ENCODE peak calls at places on chromosomes 2 and 18, in five cellular contexts. D is heart left ventricle, N is epithelial cell of esophagus, U is fibroblast of lung, O is endothelial cell of umbilical vein. S is an unnamed sample.

GRCh38 chr2:233674995-233675394 is 3.3 kb downstream of the UGT1A9 start:
- DNase-seq in N (no peak), O (no peak), D (no peak), U (no peak), S (no peak)

GRCh38 chr2:5077479-5078089 is 614.6 kb upstream of the SOX11 start:
- DNase-seq in D (no peak), N (peak; percentile 13), O (no peak), U (peak; percentile 48), S (no peak)

GRCh38 chr2:160168878-160169277 is 31.2 kb downstream of the ITGB6 start:
- DNase-seq in O (no peak), N (no peak), U (no peak), D (no peak), S (no peak)

GRCh38 chr2:178819992-178820391 is 12.8 kb upstream of the TTN start:
- DNase-seq in O (peak; percentile 63), D (peak; percentile 40), U (no peak), N (no peak), S (peak; percentile 18)

GRCh38 chr18:12409466-12409865 is 1.7 kb downstream of the PRELID3A start:
- DNase-seq in N (no peak), U (no peak), D (no peak), O (no peak), S (peak; percentile 49)

GRCh38 chr2:167264380-167264779 is 376.1 kb downstream of the XIRP2 start:
- DNase-seq in O (peak; percentile 25), D (no peak), U (peak; percentile 38), N (peak; percentile 42), S (no peak)

GRCh38 chr2:71226391-71226964 is 425 bp downstream of the PAIP2B start:
- DNase-seq in D (peak; percentile 63), N (no peak), U (no peak), O (peak; percentile 5), S (no peak)

GRCh38 chr2:46978696-46979095 is 63.1 kb upstream of the MCFD2 start:
- DNase-seq in O (no peak), U (no peak), N (no peak), D (peak; percentile 4), S (no peak)

GRCh38 chr2:1422716-1423285 is 9.5 kb downstream of the TPO start:
- DNase-seq in D (no peak), U (no peak), O (no peak), N (no peak), S (no peak)

GRCh38 chr18:59052965-59053960 is 86.4 kb upstream of the SEC11C start:
- DNase-seq in O (no peak), U (no peak), N (no peak), D (no peak), S (peak; percentile 67)

GRCh38 chr2:24834733-24835395 is 41.6 kb downstream of the CENPO start:
- DNase-seq in D (no peak), N (no peak), U (no peak), O (no peak), S (no peak)

GRCh38 chr2:136909777-136910176 is 144.4 kb downstream of the THSD7B start:
- DNase-seq in U (no peak), N (peak; percentile 7), O (no peak), D (no peak), S (no peak)

GRCh38 chr2:173087793-173088493 is 12.3 kb downstream of the MAP3K20 start:
- DNase-seq in U (no peak), N (no peak), O (no peak), D (no peak), S (no peak)

GRCh38 chr2:128433911-128434550 is 115.4 kb upstream of the HS6ST1 start:
- DNase-seq in U (no peak), O (no peak), D (no peak), N (no peak), S (no peak)

GRCh38 chr2:227163445-227163997 is 484 bp downstream of the COL4A4 start:
- DNase-seq in D (peak; percentile 46), O (no peak), N (no peak), U (no peak), S (no peak)

GRCh38 chr2:16034151-16034974 is 94.0 kb downstream of the MYCN start:
- DNase-seq in O (no peak), N (no peak), D (no peak), U (no peak), S (no peak)

GRCh38 chr2:209314641-209315040 is 109.2 kb upstream of the MAP2 start:
- DNase-seq in D (no peak), N (peak; percentile 21), U (no peak), O (no peak), S (peak; percentile 13)

GRCh38 chr2:109436635-109437225 is 177.0 kb downstream of the SEPTIN10 start:
- DNase-seq in N (no peak), D (no peak), U (no peak), O (no peak), S (no peak)

GRCh38 chr2:112164876-112165275 is 26.7 kb downstream of the FBLN7 start:
- DNase-seq in N (no peak), O (no peak), D (no peak), U (no peak), S (no peak)

GRCh38 chr18:44341759-44342158 is 338.9 kb upstream of the SETBP1 start:
- DNase-seq in D (no peak), N (peak; percentile 96), O (no peak), U (no peak), S (peak; percentile 4)

GRCh38 chr2:140392824-140393223 is 1612.6 kb upstream of the NXPH2 start:
- DNase-seq in N (no peak), U (peak; percentile 18), D (no peak), O (no peak), S (no peak)

GRCh38 chr18:79460445-79461300 is 64.9 kb downstream of the NFATC1 start:
- DNase-seq in O (no peak), U (no peak), N (no peak), D (no peak), S (no peak)

GRCh38 chr2:120422761-120423160 is 76.8 kb downstream of the INHBB start:
- DNase-seq in U (no peak), D (no peak), N (no peak), O (no peak), S (no peak)

GRCh38 chr2:7098816-7099215 is 181.6 kb downstream of the RNF144A start:
- DNase-seq in N (no peak), O (no peak), D (no peak), U (no peak), S (no peak)

GRCh38 chr2:219959471-219959870 is 332.0 kb downstream of the SLC4A3 start:
- DNase-seq in N (peak; percentile 12), U (no peak), D (no peak), O (no peak), S (peak; percentile 59)

GRCh38 chr2:219951111-219951510 is 323.7 kb downstream of the SLC4A3 start:
- DNase-seq in D (no peak), N (no peak), O (no peak), U (no peak), S (no peak)

GRCh38 chr2:219958941-219959340 is 331.5 kb downstream of the SLC4A3 start:
- DNase-seq in N (no peak), O (no peak), U (no peak), D (no peak), S (no peak)

GRCh38 chr2:219957815-219958214 is 330.4 kb downstream of the SLC4A3 start:
- DNase-seq in O (no peak), D (no peak), N (no peak), U (no peak), S (peak; percentile 14)

DNA sequence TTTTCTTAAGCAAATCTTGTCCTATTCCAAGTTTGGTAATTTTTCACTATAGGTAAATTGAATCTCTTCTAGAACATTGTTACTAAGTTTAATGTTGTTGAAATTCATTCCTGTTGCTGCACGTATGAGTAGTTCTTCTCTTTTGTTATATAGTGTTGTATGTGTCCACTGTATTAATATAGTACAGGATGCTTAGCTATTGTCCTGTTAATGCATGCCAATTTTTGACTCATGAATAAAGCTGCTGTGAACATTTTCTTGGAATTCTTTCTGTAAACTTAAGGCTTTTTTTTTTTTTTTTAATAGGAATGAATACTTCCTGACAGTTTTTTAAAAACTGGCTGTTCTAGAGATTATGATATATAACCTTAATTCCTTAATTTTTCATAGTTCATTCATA is 326.9 kb downstream of the SLC4A3 start:
- DNase-seq in U (peak; percentile 48), O (no peak), D (no peak), N (no peak), S (peak; percentile 68)
- H3K4me3 ChIP-seq in U (no peak overlapping the region), O (no peak overlapping the region), D (no peak overlapping the region), N (no peak overlapping the region), S (no peak overlapping the region)

GRCh38 chr2:43218221-43218549 is 8.2 kb downstream of the ZFP36L2 start:
- DNase-seq in N (no peak), U (peak; percentile 53), D (no peak), O (no peak), S (no peak)

GRCh38 chr2:43215673-43216255 is 10.6 kb downstream of the ZFP36L2 start:
- DNase-seq in D (peak; percentile 52), N (no peak), U (no peak), O (no peak), S (no peak)

GRCh38 chr2:43216629-43217028 is 9.8 kb downstream of the ZFP36L2 start:
- DNase-seq in N (no peak), U (no peak), O (no peak), D (no peak), S (no peak)

GRCh38 chr2:43218550-43219382 is 7.6 kb downstream of the ZFP36L2 start:
- DNase-seq in O (peak; percentile 53), D (peak; percentile 75), N (peak; percentile 71), U (peak; percentile 21), S (no peak)

GRCh38 chr2:43217228-43218220 is 8.9 kb downstream of the ZFP36L2 start:
- DNase-seq in U (no peak), D (peak; percentile 49), O (no peak), N (peak; percentile 49), S (no peak)
- H3K4me3 ChIP-seq in U (no peak overlapping the region), D (peak overlapping the region; percentile 2), O (no peak overlapping the region), N (no peak overlapping the region), S (no peak overlapping the region)

GRCh38 chr2:86292571-86293515 is 44.6 kb downstream of the REEP1 start:
- DNase-seq in O (no peak), D (no peak), U (no peak), N (no peak), S (no peak)

GRCh38 chr2:86293612-86294011 is 43.8 kb downstream of the REEP1 start:
- DNase-seq in U (no peak), O (no peak), D (no peak), N (peak; percentile 18), S (peak; percentile 7)

GRCh38 chr2:86291328-86291662 is 46.1 kb downstream of the REEP1 start:
- DNase-seq in U (no peak), D (no peak), N (no peak), O (no peak), S (no peak)

GRCh38 chr2:86286518-86286917 is 50.9 kb downstream of the REEP1 start:
- DNase-seq in U (no peak), O (peak; percentile 17), D (no peak), N (no peak), S (no peak)

GRCh38 chr2:86290596-86291327 is 46.7 kb downstream of the REEP1 start:
- DNase-seq in U (no peak), O (no peak), N (peak; percentile 27), D (peak; percentile 49), S (no peak)
- H3K4me3 ChIP-seq in U (no peak overlapping the region), O (no peak overlapping the region), N (no peak overlapping the region), D (no peak overlapping the region), S (no peak overlapping the region)

GRCh38 chr18:76476665-76477561 is 18.1 kb downstream of the ZNF516 start:
- DNase-seq in U (peak; percentile 96), N (peak; percentile 46), D (no peak), O (peak; percentile 62), S (peak; percentile 95)
- H3K4me3 ChIP-seq in U (peak overlapping the region; percentile 40), N (no peak overlapping the region), D (peak overlapping the region; percentile 3), O (peak overlapping the region; percentile 68), S (peak overlapping the region; percentile 51)